ENCODE peak calls at places on chromosomes 12 and 14, in eight cellular contexts. I is naive B cell, Q is GM23248, J is T-cell, W is T47D, H is right lobe of liver, Z is NCI-H1694 treated with DMSO at 0.1 percent for 48 hours, V is memory B cell. E is an unnamed sample.

GRCh38 chr12:68259318-68259940 is 6.0 kb upstream of the IL22 start:
- DNase-seq in I (no peak), Q (peak), J (no peak), W (no peak), H (no peak), Z (no peak), V (no peak), E (no peak)

GRCh38 chr12:131735863-131736806 is 25.2 kb downstream of the SFSWAP start:
- DNase-seq in I (no peak), Q (no peak), J (no peak), W (no peak), H (no peak), Z (no peak), V (no peak), E (no peak)

GRCh38 chr12:121748218-121748570 is 35.6 kb downstream of the TMEM120B start:
- DNase-seq in I (no peak), Q (no peak), J (no peak), W (no peak), H (no peak), Z (no peak), V (no peak), E (no peak)

GRCh38 chr12:107655281-107656065 is 30.1 kb upstream of the PWP1 start:
- DNase-seq in I (no peak), Q (no peak), J (no peak), W (no peak), H (no peak), Z (no peak), V (no peak), E (no peak)

GRCh38 chr14:106875503-106875902 is 1349.1 kb downstream of the TMEM121 start:
- DNase-seq in I (peak), Q (no peak), J (peak), W (no peak), H (no peak), Z (no peak), V (peak), E (peak)

GRCh38 chr12:16604853-16605252 is 1.1 kb downstream of the LMO3 start:
- DNase-seq in I (no peak), Q (no peak), J (no peak), W (no peak), H (no peak), Z (peak), V (no peak), E (peak)

GRCh38 chr14:92185559-92185958 is 63.8 kb downstream of the CPSF2 start:
- DNase-seq in I (no peak), Q (no peak), J (no peak), W (no peak), H (no peak), Z (no peak), V (no peak), E (no peak)

GRCh38 chr12:6376079-6376941 is 947 bp upstream of the SCNN1A start:
- DNase-seq in I (no peak), Q (peak), J (no peak), W (no peak), H (no peak), Z (no peak), V (no peak), E (peak)

GRCh38 chr12:47032644-47033043 is 46.8 kb upstream of the PCED1B start:
- DNase-seq in I (peak), Q (peak), J (peak), W (no peak), H (no peak), Z (no peak), V (no peak), E (peak)

GRCh38 chr14:21220874-21221477 is 48.3 kb downstream of the HNRNPC start:
- DNase-seq in I (no peak), Q (peak), J (no peak), W (no peak), H (no peak), Z (no peak), V (no peak), E (no peak)

GRCh38 chr12:113103756-113104450 is 31.7 kb downstream of the RASAL1 start:
- DNase-seq in I (peak), Q (no peak), J (peak), W (no peak), H (no peak), Z (no peak), V (peak), E (peak)

GRCh38 chr12:107231269-107231668 is 137.9 kb upstream of the CRY1 start:
- DNase-seq in I (no peak), Q (no peak), J (no peak), W (no peak), H (no peak), Z (no peak), V (no peak), E (no peak)